ENCODE peak calls at places on chromosome 4, in seven cellular contexts. R is fibroblast of lung, Q is Peyer's patch, I is tibial artery, B is fibroblast of pulmonary artery, U is choroid plexus epithelial cell, O is stomach. H is an unnamed sample.

GRCh38 chr4:825063-825968 is 613 bp downstream of the CPLX1 start:
- DNase-seq in U (peak; percentile 16), R (no peak), Q (no peak), B (peak; percentile 18), I (no peak), O (no peak), H (no peak)

GRCh38 chr4:152304220-152304619 is 231.7 kb downstream of the FBXW7 start:
- DNase-seq in U (no peak), R (no peak), Q (no peak), I (no peak), B (no peak), O (no peak), H (no peak)

GRCh38 chr4:107631568-107631967 is 88.5 kb downstream of the PAPSS1 start:
- DNase-seq in R (peak; percentile 8), B (no peak), I (no peak), Q (no peak), U (no peak), O (peak; percentile 61), H (no peak)

GRCh38 chr4:98508825-98509539 is 149.4 kb downstream of the TSPAN5 start:
- DNase-seq in B (no peak), U (peak; percentile 47), R (no peak), Q (no peak), O (no peak), I (no peak), H (no peak)

GRCh38 chr4:102586644-102587021 is 85.5 kb downstream of the NFKB1 start:
- DNase-seq in Q (no peak), O (no peak), R (no peak), B (no peak), U (no peak), I (no peak), H (no peak)

GRCh38 chr4:20474119-20474518 is 222.4 kb downstream of the SLIT2 start:
- DNase-seq in B (peak; percentile 63), R (peak; percentile 54), Q (no peak), O (no peak), I (no peak), U (peak; percentile 58), H (no peak)

GRCh38 chr4:184664445-184665210 is 15.1 kb downstream of the PRIMPOL start:
- DNase-seq in B (peak; percentile 36), Q (no peak), I (no peak), R (peak; percentile 44), U (peak; percentile 56), O (no peak), H (no peak)

GRCh38 chr4:40214038-40214437 is 17.2 kb downstream of the RHOH start:
- DNase-seq in R (no peak), B (no peak), U (no peak), Q (no peak), I (no peak), O (no peak), H (no peak)

GRCh38 chr4:123786955-123787354 is 390.4 kb downstream of the SPRY1 start:
- DNase-seq in I (no peak), R (peak; percentile 77), O (peak; percentile 29), B (peak; percentile 59), U (peak; percentile 50), Q (no peak), H (no peak)

GRCh38 chr4:84865600-84865999 is 100.9 kb downstream of the WDFY3 start:
- DNase-seq in U (no peak), O (no peak), I (no peak), R (no peak), B (no peak), Q (no peak), H (no peak)

GRCh38 chr4:10296730-10297129 is 160.5 kb downstream of the ZNF518B start:
- DNase-seq in B (peak; percentile 16), R (no peak), Q (no peak), U (no peak), I (no peak), O (peak; percentile 29), H (no peak)

GRCh38 chr4:53991821-53992220 is 72.6 kb downstream of the CHIC2 start:
- DNase-seq in U (no peak), I (no peak), O (no peak), R (no peak), Q (no peak), B (no peak), H (no peak)

GRCh38 chr4:26088433-26088928 is 174.5 kb downstream of the SMIM20 start:
- DNase-seq in O (no peak), I (peak; percentile 62), B (peak; percentile 38), Q (no peak), R (peak; percentile 35), U (peak; percentile 65), H (peak; percentile 43)

GRCh38 chr4:107922486-107923473 is 8.6 kb upstream of the CYP2U1 start:
- DNase-seq in B (no peak), Q (no peak), R (no peak), I (no peak), U (no peak), O (no peak), H (no peak)

GRCh38 chr4:8728536-8729407 is 136.2 kb downstream of the CPZ start:
- DNase-seq in Q (peak; percentile 24), U (no peak), I (no peak), B (no peak), R (no peak), O (peak; percentile 17), H (no peak)

GRCh38 chr4:52512291-52512690 is 146.8 kb downstream of the USP46 start:
- DNase-seq in I (no peak), R (no peak), U (no peak), O (no peak), Q (no peak), B (no peak), H (no peak)

GRCh38 chr4:178306565-178306964 is 864.3 kb upstream of the AGA start:
- DNase-seq in I (no peak), O (no peak), Q (no peak), B (peak; percentile 32), R (peak; percentile 73), U (no peak), H (no peak)

GRCh38 chr4:125368684-125369083 is 53.9 kb downstream of the FAT4 start:
- DNase-seq in B (peak; percentile 87), R (peak; percentile 92), Q (no peak), U (peak; percentile 94), I (no peak), O (no peak), H (peak; percentile 54)

GRCh38 chr4:122456228-122457106 is at the start of gene IL2:
- DNase-seq in B (no peak), Q (no peak), I (no peak), U (no peak), O (no peak), R (no peak), H (no peak)

GRCh38 chr4:122453384-122454000 is 3.0 kb downstream of the IL2 start:
- DNase-seq in U (no peak), B (no peak), R (no peak), I (no peak), Q (no peak), O (no peak), H (no peak)

GRCh38 chr4:122458625-122459024 is 2.1 kb upstream of the IL2 start:
- DNase-seq in I (no peak), Q (no peak), R (peak; percentile 22), U (peak; percentile 6), B (no peak), O (no peak), H (no peak)
- H3K4me3 ChIP-seq in I (no peak overlapping the region), Q (peak overlapping the region; percentile 3), R (peak overlapping the region; percentile 34), U (no peak overlapping the region), B (peak overlapping the region; percentile 3), O (peak overlapping the region; percentile 22), H (peak overlapping the region; percentile 4)

GRCh38 chr4:101227715-101228114 is 119.6 kb downstream of the PPP3CA start:
- DNase-seq in B (no peak), O (no peak), R (no peak), Q (no peak), I (no peak), U (no peak), H (no peak)
- TF ChIP-seq CTCF in B (no peak), O (no peak), R (no peak), Q (no peak), I (no peak), U (no peak), H (no peak)

GRCh38 chr4:117085185-117085701 is at the start of gene TRAM1L1:
- DNase-seq in Q (peak; percentile 56), O (peak; percentile 64), U (peak; percentile 66), I (peak; percentile 18), R (peak; percentile 80), B (peak; percentile 54), H (no peak)
- H3K4me3 ChIP-seq in Q (peak within 1 kb of the TSS; percentile 49), O (peak within 1 kb of the TSS; percentile 67), U (peak within 1 kb of the TSS; percentile 67), I (peak within 1 kb of the TSS; percentile 59), R (peak within 1 kb of the TSS; percentile 94), B (peak within 1 kb of the TSS; percentile 55), H (peak within 1 kb of the TSS; percentile 44)

DNA sequence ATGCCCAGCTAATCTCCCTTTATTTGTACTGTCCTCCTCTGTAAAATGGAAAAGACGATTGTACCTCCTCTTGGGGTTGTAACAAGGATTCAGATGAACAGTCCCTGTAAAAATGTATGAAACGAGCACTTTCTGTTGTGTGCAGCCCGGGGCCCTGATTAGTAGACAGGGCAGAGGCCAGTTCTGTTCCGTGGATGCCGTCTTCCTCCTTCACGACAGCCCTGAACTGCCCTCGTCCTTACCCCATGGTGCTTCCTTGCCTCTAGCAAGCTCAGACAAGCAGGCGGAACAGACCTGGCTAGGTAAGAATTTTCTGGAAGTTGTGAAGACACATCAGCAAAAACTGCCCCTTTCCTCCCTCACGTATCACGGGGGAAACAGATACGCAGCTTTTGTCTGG is 22.3 kb upstream of the TADA2B start:
- DNase-seq in O (no peak), I (no peak), B (no peak), Q (no peak), U (no peak), R (no peak), H (no peak)
- TF ChIP-seq CTCF in O (no peak), I (no peak), B (no peak), Q (no peak), U (no peak), R (no peak), H (no peak)

GRCh38 chr4:68907788-68908700 is 43.6 kb downstream of the UGT2A3 start:
- DNase-seq in I (no peak), U (no peak), B (peak; percentile 21), O (no peak), Q (no peak), R (no peak), H (no peak)
- H3K4me3 ChIP-seq in I (no peak overlapping the region), U (no peak overlapping the region), B (no peak overlapping the region), O (no peak overlapping the region), Q (no peak overlapping the region), R (no peak overlapping the region), H (no peak overlapping the region)

GRCh38 chr4:23332266-23332665 is 557.6 kb downstream of the PPARGC1A start:
- DNase-seq in I (no peak), Q (no peak), O (no peak), B (no peak), U (no peak), R (no peak), H (no peak)

GRCh38 chr4:23337292-23337691 is 552.6 kb downstream of the PPARGC1A start:
- DNase-seq in O (no peak), Q (no peak), R (no peak), U (no peak), B (no peak), I (no peak), H (no peak)

GRCh38 chr4:23333556-23333945 is 556.3 kb downstream of the PPARGC1A start:
- DNase-seq in Q (no peak), U (peak; percentile 13), R (peak; percentile 76), I (no peak), B (peak; percentile 66), O (no peak), H (no peak)

GRCh38 chr4:23333946-23334878 is 555.6 kb downstream of the PPARGC1A start:
- DNase-seq in R (peak; percentile 98), U (peak; percentile 49), B (peak; percentile 96), Q (no peak), O (no peak), I (no peak), H (no peak)
- TF ChIP-seq CTCF in R (no peak), U (no peak), B (peak; percentile 4), Q (no peak), O (no peak), I (no peak), H (no peak)